ENCODE peak calls at places on chromosome 2, in four cellular contexts. V is K562, Y is HCT116, S is HepG2. T is an unnamed sample.
A peak's percentile ranks its signal among the peaks of the same experiment; 100 is the strongest.

GRCh38 chr2:17965196-17965595 is 86.7 kb downstream of the KCNS3 start:
- DNase-seq in V (no peak), Y (no peak), S (no peak), T (no peak)

GRCh38 chr2:85930129-85931124 is 41.6 kb upstream of the ST3GAL5 start:
- DNase-seq in V (no peak), Y (no peak), S (no peak), T (no peak)

GRCh38 chr2:106065268-106065982 is 128.7 kb downstream of the UXS1 start:
- DNase-seq in V (no peak), Y (no peak), S (no peak), T (no peak)

GRCh38 chr2:79849949-79850348 is 337.1 kb downstream of the CTNNA2 start:
- DNase-seq in V (no peak), Y (no peak), S (no peak), T (no peak)

GRCh38 chr2:190458352-190459107 is 50.4 kb downstream of the MFSD6 start:
- DNase-seq in V (no peak), Y (no peak), S (no peak), T (no peak)

GRCh38 chr2:25014631-25015030 is 27.2 kb upstream of the EFR3B start:
- DNase-seq in V (no peak), Y (no peak), S (no peak), T (no peak)

GRCh38 chr2:35651688-35652323 is 703.8 kb upstream of the CRIM1 start:
- DNase-seq in V (no peak), Y (no peak), S (peak; percentile 34), T (no peak)

GRCh38 chr2:47488870-47489584 is 86.1 kb downstream of the MSH2 start:
- DNase-seq in V (no peak), Y (peak; percentile 32), S (peak; percentile 19), T (no peak)

GRCh38 chr2:99974966-99975365 is 167.4 kb downstream of the AFF3 start:
- DNase-seq in V (no peak), Y (no peak), S (no peak), T (no peak)

GRCh38 chr2:157158111-157158510 is 99.4 kb upstream of the GALNT5 start:
- DNase-seq in V (no peak), Y (no peak), S (no peak), T (no peak)

GRCh38 chr2:562391-563364 is 114.5 kb downstream of the TMEM18 start:
- DNase-seq in V (no peak), Y (no peak), S (no peak), T (no peak)

GRCh38 chr2:88669371-88670214 is 21.9 kb upstream of the RPIA start:
- DNase-seq in V (peak; percentile 48), Y (peak; percentile 31), S (peak; percentile 58), T (no peak)

GRCh38 chr2:100577777-100578176 is 15.0 kb downstream of the PDCL3 start:
- DNase-seq in V (peak; percentile 31), Y (peak; percentile 41), S (no peak), T (no peak)

GRCh38 chr2:16012626-16013501 is 72.5 kb downstream of the MYCN start:
- DNase-seq in V (no peak), Y (no peak), S (no peak), T (no peak)

GRCh38 chr2:113251118-113251517 is 27.6 kb downstream of the PAX8 start:
- DNase-seq in V (peak; percentile 52), Y (no peak), S (no peak), T (no peak)

GRCh38 chr2:177900091-177900490 is 172.5 kb downstream of the PDE11A start:
- DNase-seq in V (no peak), Y (no peak), S (no peak), T (no peak)

GRCh38 chr2:6694555-6694954 is 171.2 kb downstream of the CMPK2 start:
- DNase-seq in V (no peak), Y (no peak), S (no peak), T (no peak)

GRCh38 chr2:153474407-153474806 is 4.2 kb downstream of the RPRM start:
- DNase-seq in V (no peak), Y (no peak), S (no peak), T (no peak)

GRCh38 chr2:206098471-206098870 is 12.5 kb upstream of the INO80D start:
- DNase-seq in V (no peak), Y (no peak), S (no peak), T (no peak)

GRCh38 chr2:218860950-218861381 is 1.4 kb downstream of the WNT6 start:
- DNase-seq in V (peak; percentile 43), Y (peak; percentile 81), S (peak; percentile 78), T (peak; percentile 85)

GRCh38 chr2:117755768-117756167 is 58.7 kb upstream of the DDX18 start:
- DNase-seq in V (no peak), Y (no peak), S (no peak), T (no peak)

GRCh38 chr2:240787521-240788472 is 32.2 kb downstream of the KIF1A start:
- DNase-seq in V (no peak), Y (no peak), S (no peak), T (no peak)

GRCh38 chr2:200728630-200729029 is 83.1 kb upstream of the BZW1 start:
- DNase-seq in V (no peak), Y (no peak), S (no peak), T (no peak)

GRCh38 chr2:8954990-8955389 is 48.5 kb downstream of the MBOAT2 start:
- DNase-seq in V (no peak), Y (no peak), S (no peak), T (no peak)

GRCh38 chr2:44537264-44537663 is 175.5 kb downstream of the CAMKMT start:
- DNase-seq in V (no peak), Y (no peak), S (no peak), T (no peak)

GRCh38 chr2:71614976-71615768 is 161.8 kb downstream of the DYSF start:
- DNase-seq in V (no peak), Y (no peak), S (peak; percentile 18), T (no peak)

GRCh38 chr2:119250891-119251290 is 27.3 kb downstream of the STEAP3 start:
- DNase-seq in V (no peak), Y (no peak), S (no peak), T (no peak)

GRCh38 chr2:73021371-73022010 is 50.0 kb downstream of the SFXN5 start:
- DNase-seq in V (no peak), Y (no peak), S (peak; percentile 80), T (no peak)

GRCh38 chr2:108367014-108367413 is 10.7 kb upstream of the SULT1C4 start:
- DNase-seq in V (no peak), Y (no peak), S (no peak), T (no peak)

GRCh38 chr2:108365656-108366055 is 12.1 kb upstream of the SULT1C4 start:
- DNase-seq in V (no peak), Y (no peak), S (no peak), T (no peak)

GRCh38 chr2:108363048-108363899 is 14.5 kb upstream of the SULT1C4 start:
- DNase-seq in V (no peak), Y (no peak), S (no peak), T (no peak)

GRCh38 chr2:108363900-108364225 is 13.9 kb upstream of the SULT1C4 start:
- DNase-seq in V (no peak), Y (no peak), S (no peak), T (no peak)

DNA sequence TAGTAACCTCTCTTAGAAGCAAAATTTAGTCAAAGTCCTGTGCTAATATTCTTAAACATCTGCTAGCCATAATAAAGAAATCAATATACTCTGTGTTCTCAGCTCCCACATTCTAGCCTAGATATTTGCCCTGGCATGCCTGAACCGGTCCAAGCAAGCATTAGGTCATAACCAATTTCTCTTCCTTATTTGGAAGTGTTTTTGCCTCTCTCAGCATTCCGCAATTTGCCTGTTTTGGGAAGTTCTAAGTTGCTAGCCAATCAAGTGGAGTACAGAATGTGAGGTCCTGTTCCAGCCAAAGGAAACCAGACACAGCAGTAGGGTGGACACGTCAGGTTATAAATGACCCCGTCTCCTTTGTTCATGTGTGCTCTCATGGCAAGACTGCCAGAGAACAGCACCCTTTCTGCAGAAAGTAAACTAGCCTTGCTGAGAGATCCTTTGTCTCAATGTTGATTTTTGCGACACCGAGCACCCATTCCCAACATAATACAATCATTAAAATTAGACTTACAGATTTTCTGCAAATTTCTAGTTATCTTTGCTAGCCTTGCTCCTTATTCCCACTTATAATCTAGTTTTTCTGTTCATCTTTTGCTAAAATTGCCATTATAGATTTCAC is 13.0 kb upstream of the SULT1C4 start:
- DNase-seq in V (no peak), Y (no peak), S (peak; percentile 48), T (no peak)
- TF ChIP-seq ZNF274 in V (no peak), Y (no peak), S (no peak), T (no peak)

GRCh38 chr2:160387558-160388262 is 105.9 kb downstream of the RBMS1 start:
- DNase-seq in V (no peak), Y (no peak), S (no peak), T (no peak)

GRCh38 chr2:160389875-160390274 is 103.7 kb downstream of the RBMS1 start:
- DNase-seq in V (no peak), Y (no peak), S (no peak), T (no peak)

GRCh38 chr2:160390544-160391258 is 102.9 kb downstream of the RBMS1 start:
- DNase-seq in V (no peak), Y (no peak), S (no peak), T (no peak)

GRCh38 chr2:160392201-160392600 is 101.4 kb downstream of the RBMS1 start:
- DNase-seq in V (no peak), Y (no peak), S (no peak), T (no peak)

DNA sequence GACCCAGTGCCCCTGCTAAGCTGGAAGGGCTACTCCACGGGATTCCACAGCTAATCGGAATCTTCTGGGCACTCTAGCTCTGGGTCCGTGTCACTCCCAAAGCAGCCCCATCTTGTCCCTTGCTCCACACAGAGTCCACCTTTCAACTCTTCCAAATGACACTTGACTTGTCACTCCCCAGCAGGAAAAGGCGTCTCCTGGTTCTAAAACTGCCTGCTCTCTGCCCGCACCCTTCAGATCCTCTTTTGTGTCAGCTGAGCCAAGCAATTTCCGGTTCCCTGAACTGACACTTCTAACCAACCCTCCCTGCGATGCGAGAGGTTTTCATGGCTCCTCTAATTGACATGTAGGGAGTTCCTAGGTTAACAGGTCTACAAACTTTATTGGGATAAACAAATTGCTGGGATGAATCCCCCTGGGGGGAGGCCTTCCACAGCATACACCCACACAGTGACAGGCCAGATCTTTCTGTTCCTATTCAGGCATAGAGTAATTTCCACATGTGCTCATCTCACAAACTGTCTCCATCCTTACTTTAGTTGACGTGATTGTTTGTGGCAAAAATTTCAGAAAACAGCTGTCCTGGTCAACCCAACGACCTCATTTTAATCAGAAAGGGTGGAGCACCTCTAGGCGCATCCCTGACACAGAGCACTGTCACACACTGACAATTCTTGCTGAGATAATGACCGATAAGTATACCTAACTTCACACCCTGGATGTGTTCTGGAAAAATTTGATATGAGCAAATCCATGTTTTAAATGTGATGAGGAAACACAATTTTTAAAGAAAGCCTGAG is 104.9 kb downstream of the RBMS1 start:
- DNase-seq in V (no peak), Y (no peak), S (no peak), T (no peak)
- H3K9ac ChIP-seq in V (no peak overlapping the region), Y (no peak overlapping the region), S (no peak overlapping the region), T (no peak overlapping the region)

GRCh38 chr2:65232636-65233035 is 5.0 kb downstream of the ACTR2 start:
- DNase-seq in V (no peak), Y (no peak), S (no peak), T (no peak)
- TF ChIP-seq ZNF274 in V (no peak), Y (no peak), S (no peak), T (no peak)

GRCh38 chr2:172092716-172093415 is 7.6 kb downstream of the DLX1 start:
- DNase-seq in V (no peak), Y (no peak), S (no peak), T (no peak)

GRCh38 chr2:172095146-172095904 is 7.4 kb downstream of the DLX2 start:
- DNase-seq in V (no peak), Y (no peak), S (no peak), T (no peak)

GRCh38 chr2:172094319-172095145 is 8.2 kb downstream of the DLX2 start:
- DNase-seq in V (no peak), Y (no peak), S (no peak), T (no peak)

GRCh38 chr2:172091626-172092566 is 6.6 kb downstream of the DLX1 start:
- DNase-seq in V (no peak), Y (no peak), S (no peak), T (no peak)

GRCh38 chr2:172093416-172094318 is 8.4 kb downstream of the DLX1 start:
- DNase-seq in V (no peak), Y (no peak), S (no peak), T (no peak)
- H3K9ac ChIP-seq in V (peak overlapping the region; percentile 81), Y (peak overlapping the region; percentile 87), S (no peak overlapping the region), T (no peak overlapping the region)